ENCODE peak calls at places on chromosomes 6 and 20, in five cellular contexts. One of them, this sample, is unnamed.

GRCh38 chr6:101114703-101115102 is 233.6 kb upstream of the ASCC3 start:
- DNase-seq in stimulated activated CD8-positive, alpha-beta memory T cell treated with anti-CD3 and anti-CD28 coated beads, Interleukin-15, amount 100 ng/mL, for 24 hours: no peak
- DNase-seq in OCI-M1: peak
- DNase-seq in Caki2: peak
- DNase-seq in progenitor cell of endocrine pancreas: no peak
- DNase-seq in this sample: peak

GRCh38 chr6:144150673-144151009 is 324 bp downstream of the STX11 start:
- DNase-seq in stimulated activated CD8-positive, alpha-beta memory T cell treated with anti-CD3 and anti-CD28 coated beads, Interleukin-15, amount 100 ng/mL, for 24 hours: no peak
- DNase-seq in OCI-M1: peak
- DNase-seq in Caki2: no peak
- DNase-seq in progenitor cell of endocrine pancreas: peak
- DNase-seq in this sample: no peak

GRCh38 chr6:7787137-7787575 is 61.3 kb downstream of the BMP6 start:
- DNase-seq in stimulated activated CD8-positive, alpha-beta memory T cell treated with anti-CD3 and anti-CD28 coated beads, Interleukin-15, amount 100 ng/mL, for 24 hours: no peak
- DNase-seq in OCI-M1: no peak
- DNase-seq in Caki2: no peak
- DNase-seq in progenitor cell of endocrine pancreas: no peak
- DNase-seq in this sample: peak

GRCh38 chr6:100479180-100480035 is 14.7 kb upstream of the SIM1 start:
- DNase-seq in stimulated activated CD8-positive, alpha-beta memory T cell treated with anti-CD3 and anti-CD28 coated beads, Interleukin-15, amount 100 ng/mL, for 24 hours: no peak
- DNase-seq in OCI-M1: peak
- DNase-seq in Caki2: peak
- DNase-seq in progenitor cell of endocrine pancreas: no peak
- DNase-seq in this sample: peak

GRCh38 chr20:19815553-19815991 is 57.5 kb downstream of the RIN2 start:
- DNase-seq in stimulated activated CD8-positive, alpha-beta memory T cell treated with anti-CD3 and anti-CD28 coated beads, Interleukin-15, amount 100 ng/mL, for 24 hours: no peak
- DNase-seq in OCI-M1: peak
- DNase-seq in Caki2: peak
- DNase-seq in progenitor cell of endocrine pancreas: no peak
- DNase-seq in this sample: peak

GRCh38 chr20:49403911-49404310 is 78.6 kb downstream of the KCNB1 start:
- DNase-seq in stimulated activated CD8-positive, alpha-beta memory T cell treated with anti-CD3 and anti-CD28 coated beads, Interleukin-15, amount 100 ng/mL, for 24 hours: no peak
- DNase-seq in OCI-M1: no peak
- DNase-seq in Caki2: no peak
- DNase-seq in progenitor cell of endocrine pancreas: no peak
- DNase-seq in this sample: no peak

GRCh38 chr6:73691512-73691911 is 4.5 kb upstream of the CD109 start:
- DNase-seq in stimulated activated CD8-positive, alpha-beta memory T cell treated with anti-CD3 and anti-CD28 coated beads, Interleukin-15, amount 100 ng/mL, for 24 hours: no peak
- DNase-seq in OCI-M1: no peak
- DNase-seq in Caki2: no peak
- DNase-seq in progenitor cell of endocrine pancreas: no peak
- DNase-seq in this sample: peak

GRCh38 chr6:52724406-52725121 is 38.7 kb downstream of the GSTA2 start:
- DNase-seq in stimulated activated CD8-positive, alpha-beta memory T cell treated with anti-CD3 and anti-CD28 coated beads, Interleukin-15, amount 100 ng/mL, for 24 hours: peak
- DNase-seq in OCI-M1: peak
- DNase-seq in Caki2: peak
- DNase-seq in progenitor cell of endocrine pancreas: peak
- DNase-seq in this sample: peak

GRCh38 chr6:118580585-118581419 is 32.7 kb downstream of the PLN start:
- DNase-seq in stimulated activated CD8-positive, alpha-beta memory T cell treated with anti-CD3 and anti-CD28 coated beads, Interleukin-15, amount 100 ng/mL, for 24 hours: no peak
- DNase-seq in OCI-M1: peak
- DNase-seq in Caki2: no peak
- DNase-seq in progenitor cell of endocrine pancreas: peak
- DNase-seq in this sample: peak

GRCh38 chr20:59848182-59848581 is 85.3 kb downstream of the SYCP2 start:
- DNase-seq in stimulated activated CD8-positive, alpha-beta memory T cell treated with anti-CD3 and anti-CD28 coated beads, Interleukin-15, amount 100 ng/mL, for 24 hours: no peak
- DNase-seq in OCI-M1: no peak
- DNase-seq in Caki2: no peak
- DNase-seq in progenitor cell of endocrine pancreas: no peak
- DNase-seq in this sample: no peak

GRCh38 chr6:149012040-149012545 is 265.3 kb downstream of the UST start:
- DNase-seq in stimulated activated CD8-positive, alpha-beta memory T cell treated with anti-CD3 and anti-CD28 coated beads, Interleukin-15, amount 100 ng/mL, for 24 hours: no peak
- DNase-seq in OCI-M1: no peak
- DNase-seq in Caki2: peak
- DNase-seq in progenitor cell of endocrine pancreas: no peak
- DNase-seq in this sample: peak

GRCh38 chr20:37984018-37984785 is 49.1 kb downstream of the TTI1 start:
- DNase-seq in stimulated activated CD8-positive, alpha-beta memory T cell treated with anti-CD3 and anti-CD28 coated beads, Interleukin-15, amount 100 ng/mL, for 24 hours: no peak
- DNase-seq in OCI-M1: no peak
- DNase-seq in Caki2: no peak
- DNase-seq in progenitor cell of endocrine pancreas: no peak
- DNase-seq in this sample: no peak

GRCh38 chr20:60437418-60437817 is 479.2 kb downstream of the CDH26 start:
- DNase-seq in stimulated activated CD8-positive, alpha-beta memory T cell treated with anti-CD3 and anti-CD28 coated beads, Interleukin-15, amount 100 ng/mL, for 24 hours: no peak
- DNase-seq in OCI-M1: no peak
- DNase-seq in Caki2: no peak
- DNase-seq in progenitor cell of endocrine pancreas: no peak
- DNase-seq in this sample: no peak

GRCh38 chr6:107443904-107444267 is 15.5 kb downstream of the PDSS2 start:
- DNase-seq in stimulated activated CD8-positive, alpha-beta memory T cell treated with anti-CD3 and anti-CD28 coated beads, Interleukin-15, amount 100 ng/mL, for 24 hours: no peak
- DNase-seq in OCI-M1: no peak
- DNase-seq in Caki2: no peak
- DNase-seq in progenitor cell of endocrine pancreas: no peak
- DNase-seq in this sample: no peak

GRCh38 chr6:29850011-29850553 is 22.5 kb downstream of the HLA-G start:
- DNase-seq in stimulated activated CD8-positive, alpha-beta memory T cell treated with anti-CD3 and anti-CD28 coated beads, Interleukin-15, amount 100 ng/mL, for 24 hours: no peak
- DNase-seq in OCI-M1: no peak
- DNase-seq in Caki2: peak
- DNase-seq in progenitor cell of endocrine pancreas: no peak
- DNase-seq in this sample: no peak

GRCh38 chr20:38601216-38602184 is at the start of gene ARHGAP40:
- DNase-seq in stimulated activated CD8-positive, alpha-beta memory T cell treated with anti-CD3 and anti-CD28 coated beads, Interleukin-15, amount 100 ng/mL, for 24 hours: no peak
- DNase-seq in OCI-M1: no peak
- DNase-seq in Caki2: peak
- DNase-seq in progenitor cell of endocrine pancreas: no peak
- DNase-seq in this sample: no peak

GRCh38 chr20:57509665-57510237 is 15.2 kb downstream of the CTCFL start:
- DNase-seq in stimulated activated CD8-positive, alpha-beta memory T cell treated with anti-CD3 and anti-CD28 coated beads, Interleukin-15, amount 100 ng/mL, for 24 hours: no peak
- DNase-seq in OCI-M1: peak
- DNase-seq in Caki2: no peak
- DNase-seq in progenitor cell of endocrine pancreas: no peak
- DNase-seq in this sample: no peak

GRCh38 chr6:74946961-74947360 is 258.9 kb downstream of the COL12A1 start:
- DNase-seq in stimulated activated CD8-positive, alpha-beta memory T cell treated with anti-CD3 and anti-CD28 coated beads, Interleukin-15, amount 100 ng/mL, for 24 hours: no peak
- DNase-seq in OCI-M1: no peak
- DNase-seq in Caki2: no peak
- DNase-seq in progenitor cell of endocrine pancreas: no peak
- DNase-seq in this sample: peak

GRCh38 chr6:131951576-131952230 is 531 bp upstream of the CCN2 start:
- DNase-seq in stimulated activated CD8-positive, alpha-beta memory T cell treated with anti-CD3 and anti-CD28 coated beads, Interleukin-15, amount 100 ng/mL, for 24 hours: no peak
- DNase-seq in OCI-M1: no peak
- DNase-seq in Caki2: no peak
- DNase-seq in progenitor cell of endocrine pancreas: no peak
- DNase-seq in this sample: no peak

GRCh38 chr6:6319947-6320811 is at the start of gene F13A1:
- DNase-seq in stimulated activated CD8-positive, alpha-beta memory T cell treated with anti-CD3 and anti-CD28 coated beads, Interleukin-15, amount 100 ng/mL, for 24 hours: no peak
- DNase-seq in OCI-M1: no peak
- DNase-seq in Caki2: no peak
- DNase-seq in progenitor cell of endocrine pancreas: no peak
- DNase-seq in this sample: no peak

GRCh38 chr20:53032021-53033001 is 60.2 kb downstream of the TSHZ2 start:
- DNase-seq in stimulated activated CD8-positive, alpha-beta memory T cell treated with anti-CD3 and anti-CD28 coated beads, Interleukin-15, amount 100 ng/mL, for 24 hours: no peak
- DNase-seq in OCI-M1: peak
- DNase-seq in Caki2: no peak
- DNase-seq in progenitor cell of endocrine pancreas: no peak
- DNase-seq in this sample: peak

GRCh38 chr6:168137024-168137423 is 58.0 kb upstream of the FRMD1 start:
- DNase-seq in stimulated activated CD8-positive, alpha-beta memory T cell treated with anti-CD3 and anti-CD28 coated beads, Interleukin-15, amount 100 ng/mL, for 24 hours: no peak
- DNase-seq in OCI-M1: no peak
- DNase-seq in Caki2: no peak
- DNase-seq in progenitor cell of endocrine pancreas: no peak
- DNase-seq in this sample: no peak

GRCh38 chr20:58986968-58987517 is 6.0 kb downstream of the NELFCD start:
- DNase-seq in stimulated activated CD8-positive, alpha-beta memory T cell treated with anti-CD3 and anti-CD28 coated beads, Interleukin-15, amount 100 ng/mL, for 24 hours: no peak
- DNase-seq in OCI-M1: no peak
- DNase-seq in Caki2: no peak
- DNase-seq in progenitor cell of endocrine pancreas: no peak
- DNase-seq in this sample: peak

GRCh38 chr20:48411906-48412305 is 415.9 kb downstream of the PREX1 start:
- DNase-seq in stimulated activated CD8-positive, alpha-beta memory T cell treated with anti-CD3 and anti-CD28 coated beads, Interleukin-15, amount 100 ng/mL, for 24 hours: no peak
- DNase-seq in OCI-M1: no peak
- DNase-seq in Caki2: no peak
- DNase-seq in progenitor cell of endocrine pancreas: no peak
- DNase-seq in this sample: no peak

GRCh38 chr6:47160702-47161101 is 118.6 kb upstream of the ADGRF1 start:
- DNase-seq in stimulated activated CD8-positive, alpha-beta memory T cell treated with anti-CD3 and anti-CD28 coated beads, Interleukin-15, amount 100 ng/mL, for 24 hours: no peak
- DNase-seq in OCI-M1: no peak
- DNase-seq in Caki2: no peak
- DNase-seq in progenitor cell of endocrine pancreas: no peak
- DNase-seq in this sample: no peak

GRCh38 chr6:25889877-25890853 is 16.1 kb upstream of the SLC17A3 start:
- DNase-seq in stimulated activated CD8-positive, alpha-beta memory T cell treated with anti-CD3 and anti-CD28 coated beads, Interleukin-15, amount 100 ng/mL, for 24 hours: no peak
- DNase-seq in OCI-M1: peak
- DNase-seq in Caki2: peak
- DNase-seq in progenitor cell of endocrine pancreas: peak
- DNase-seq in this sample: peak

GRCh38 chr6:157461000-157461915 is 80.3 kb downstream of the ZDHHC14 start:
- DNase-seq in stimulated activated CD8-positive, alpha-beta memory T cell treated with anti-CD3 and anti-CD28 coated beads, Interleukin-15, amount 100 ng/mL, for 24 hours: no peak
- DNase-seq in OCI-M1: peak
- DNase-seq in Caki2: peak
- DNase-seq in progenitor cell of endocrine pancreas: no peak
- DNase-seq in this sample: no peak

GRCh38 chr6:44216677-44217331 is at the start of gene MYMX:
- DNase-seq in stimulated activated CD8-positive, alpha-beta memory T cell treated with anti-CD3 and anti-CD28 coated beads, Interleukin-15, amount 100 ng/mL, for 24 hours: no peak
- DNase-seq in OCI-M1: peak
- DNase-seq in Caki2: no peak
- DNase-seq in progenitor cell of endocrine pancreas: no peak
- DNase-seq in this sample: no peak

GRCh38 chr20:16283307-16283706 is 289.9 kb downstream of the KIF16B start:
- DNase-seq in stimulated activated CD8-positive, alpha-beta memory T cell treated with anti-CD3 and anti-CD28 coated beads, Interleukin-15, amount 100 ng/mL, for 24 hours: no peak
- DNase-seq in OCI-M1: no peak
- DNase-seq in Caki2: peak
- DNase-seq in progenitor cell of endocrine pancreas: no peak
- DNase-seq in this sample: no peak

GRCh38 chr6:11397622-11398450 is 139.7 kb upstream of the TMEM170B start:
- DNase-seq in stimulated activated CD8-positive, alpha-beta memory T cell treated with anti-CD3 and anti-CD28 coated beads, Interleukin-15, amount 100 ng/mL, for 24 hours: no peak
- DNase-seq in OCI-M1: no peak
- DNase-seq in Caki2: no peak
- DNase-seq in progenitor cell of endocrine pancreas: no peak
- DNase-seq in this sample: no peak

GRCh38 chr6:136244061-136244616 is 6.0 kb downstream of the MTFR2 start:
- DNase-seq in stimulated activated CD8-positive, alpha-beta memory T cell treated with anti-CD3 and anti-CD28 coated beads, Interleukin-15, amount 100 ng/mL, for 24 hours: no peak
- DNase-seq in OCI-M1: no peak
- DNase-seq in Caki2: no peak
- DNase-seq in progenitor cell of endocrine pancreas: no peak
- DNase-seq in this sample: peak

GRCh38 chr6:41239467-41240159 is 11.5 kb downstream of the TREML4 start:
- DNase-seq in stimulated activated CD8-positive, alpha-beta memory T cell treated with anti-CD3 and anti-CD28 coated beads, Interleukin-15, amount 100 ng/mL, for 24 hours: no peak
- DNase-seq in OCI-M1: no peak
- DNase-seq in Caki2: no peak
- DNase-seq in progenitor cell of endocrine pancreas: no peak
- DNase-seq in this sample: no peak

GRCh38 chr20:17834804-17835203 is 133.8 kb downstream of the SNX5 start:
- DNase-seq in stimulated activated CD8-positive, alpha-beta memory T cell treated with anti-CD3 and anti-CD28 coated beads, Interleukin-15, amount 100 ng/mL, for 24 hours: no peak
- DNase-seq in OCI-M1: no peak
- DNase-seq in Caki2: no peak
- DNase-seq in progenitor cell of endocrine pancreas: no peak
- DNase-seq in this sample: no peak

GRCh38 chr20:22446613-22447447 is 137.5 kb downstream of the FOXA2 start:
- DNase-seq in stimulated activated CD8-positive, alpha-beta memory T cell treated with anti-CD3 and anti-CD28 coated beads, Interleukin-15, amount 100 ng/mL, for 24 hours: no peak
- DNase-seq in OCI-M1: peak
- DNase-seq in Caki2: no peak
- DNase-seq in progenitor cell of endocrine pancreas: no peak
- DNase-seq in this sample: no peak

GRCh38 chr20:31680286-31681127 is 42.2 kb downstream of the BCL2L1 start:
- DNase-seq in stimulated activated CD8-positive, alpha-beta memory T cell treated with anti-CD3 and anti-CD28 coated beads, Interleukin-15, amount 100 ng/mL, for 24 hours: no peak
- DNase-seq in OCI-M1: no peak
- DNase-seq in Caki2: no peak
- DNase-seq in progenitor cell of endocrine pancreas: no peak
- DNase-seq in this sample: no peak